ENCODE peak calls at places on chromosomes 1 and 21, in seven cellular contexts. E, S, Z, T, X, V and I are unnamed samples.

GRCh38 chr1:201025571-201026002 is 2.1 kb upstream of the KIF21B start:
- DNase-seq in E (no peak), S (no peak), X (peak), T (peak), V (peak), Z (no peak), I (peak)

GRCh38 chr1:30419246-30419720 is 304.1 kb downstream of the MATN1 start:
- DNase-seq in S (no peak), X (no peak), T (no peak), Z (no peak), E (no peak), V (peak), I (no peak)

GRCh38 chr1:18965206-18966173 is 9.0 kb upstream of the IFFO2 start:
- DNase-seq in E (no peak), S (no peak), V (no peak), X (no peak), Z (no peak), T (peak), I (no peak)

GRCh38 chr21:34313116-34313515 is 50.7 kb upstream of the KCNE2 start:
- DNase-seq in E (no peak), T (no peak), X (no peak), Z (peak), S (no peak), V (no peak), I (no peak)

GRCh38 chr1:5267603-5268235 is 613.3 kb downstream of the AJAP1 start:
- DNase-seq in Z (no peak), X (no peak), S (no peak), T (peak), V (peak), E (no peak), I (no peak)

GRCh38 chr21:44838038-44838895 is 20.4 kb upstream of the SUMO3 start:
- DNase-seq in E (no peak), X (no peak), Z (no peak), S (no peak), T (no peak), V (peak), I (no peak)

GRCh38 chr1:182990413-182991144 is 32.6 kb upstream of the LAMC1 start:
- DNase-seq in Z (peak), S (no peak), X (no peak), E (no peak), V (no peak), T (no peak), I (no peak)

GRCh38 chr21:42496839-42497202 is 797 bp upstream of the RSPH1 start:
- DNase-seq in E (no peak), T (peak), V (no peak), Z (peak), S (no peak), X (no peak), I (no peak)

GRCh38 chr21:43585924-43586411 is 73.3 kb downstream of the HSF2BP start:
- DNase-seq in S (peak), V (no peak), E (no peak), T (peak), Z (peak), X (no peak), I (no peak)

GRCh38 chr1:201781447-201781846 is 47.5 kb upstream of the IPO9 start:
- DNase-seq in V (no peak), S (no peak), T (no peak), E (no peak), X (no peak), Z (peak), I (no peak)

GRCh38 chr1:31843506-31843905 is 27.7 kb upstream of the SPOCD1 start:
- DNase-seq in T (no peak), Z (peak), S (peak), X (no peak), E (no peak), V (no peak), I (peak)

GRCh38 chr1:86778510-86779218 is 74.3 kb downstream of the SH3GLB1 start:
- DNase-seq in S (no peak), Z (peak), E (no peak), V (no peak), X (no peak), T (no peak), I (no peak)

GRCh38 chr1:88683516-88683847 is 591 bp upstream of the PKN2 start:
- DNase-seq in V (no peak), Z (no peak), E (no peak), X (peak), T (no peak), S (no peak), I (peak)

GRCh38 chr1:182348916-182349747 is 42.5 kb downstream of the GLUL start:
- DNase-seq in T (no peak), E (no peak), S (peak), X (no peak), V (no peak), Z (no peak), I (no peak)

GRCh38 chr1:222552882-222553281 is 5.0 kb upstream of the HHIPL2 start:
- DNase-seq in V (no peak), X (no peak), T (no peak), E (no peak), S (no peak), Z (peak), I (no peak)

GRCh38 chr21:36330904-36331303 is 10.9 kb downstream of the MORC3 start:
- DNase-seq in T (peak), E (no peak), Z (peak), S (no peak), V (no peak), X (peak), I (peak)

GRCh38 chr1:116167625-116168276 is 56.6 kb downstream of the MAB21L3 start:
- DNase-seq in V (peak), E (no peak), T (peak), Z (no peak), X (no peak), S (no peak), I (no peak)

GRCh38 chr21:26060335-26061115 is 110.0 kb downstream of the APP start:
- DNase-seq in T (no peak), E (no peak), S (no peak), V (no peak), X (no peak), Z (no peak), I (no peak)

GRCh38 chr1:84582802-84583587 is 8.8 kb upstream of the CTBS start:
- DNase-seq in X (no peak), T (peak), Z (peak), V (peak), S (no peak), E (no peak), I (peak)